ENCODE peak calls at places on chromosomes 2 and 18, in ten cellular contexts. M is posterior cingulate gyrus; B is A172; N is activated T-cell treated with anti-CD3 and anti-CD28 coated beads, Interleukin-2, amount 50 U/mL, for 72 hours; Q is activated T-helper 1 cell treated with Interleukin-2 at 50 U/mL for 16 hours; J is ACHN; H is EH; W is NCI-H510A treated with DMSO at 0.1 percent for 48 hours; L is cerebellum; C is occipital lobe. V is an unnamed sample.

GRCh38 chr2:43762286-43762685 is 11.6 kb upstream of the DYNC2LI1 start:
- DNase-seq in M (no peak), B (no peak), N (no peak), Q (no peak), J (peak; percentile 48), H (no peak), W (no peak), L (no peak), C (no peak), V (no peak)

GRCh38 chr2:27262379-27263286 is at the start of gene SLC30A3:
- DNase-seq in M (peak; percentile 74), B (peak; percentile 47), N (peak; percentile 73), Q (peak; percentile 47), J (peak; percentile 54), H (peak; percentile 56), W (peak; percentile 22), L (peak; percentile 46), C (peak; percentile 68), V (peak; percentile 76)

GRCh38 chr2:111191877-111192276 is 71.2 kb downstream of the BCL2L11 start:
- DNase-seq in M (no peak), B (no peak), N (no peak), Q (no peak), J (no peak), H (no peak), W (no peak), L (no peak), C (no peak), V (no peak)

GRCh38 chr2:129744141-129744540 is 235.3 kb upstream of the RAB6C start:
- DNase-seq in M (no peak), B (no peak), N (no peak), Q (no peak), J (no peak), H (no peak), W (no peak), L (no peak), C (no peak), V (no peak)

GRCh38 chr2:177478907-177479306 is 86.3 kb downstream of the AGPS start:
- DNase-seq in M (no peak), B (no peak), N (no peak), Q (no peak), J (no peak), H (no peak), W (no peak), L (no peak), C (no peak), V (no peak)

GRCh38 chr18:23958036-23958435 is 56.5 kb upstream of the TTC39C start:
- DNase-seq in M (peak; percentile 58), B (no peak), N (no peak), Q (no peak), J (no peak), H (no peak), W (no peak), L (peak; percentile 66), C (no peak), V (no peak)

GRCh38 chr2:225328192-225328591 is 71.3 kb upstream of the NYAP2 start:
- DNase-seq in M (no peak), B (peak; percentile 79), N (no peak), Q (no peak), J (no peak), H (peak; percentile 55), W (no peak), L (no peak), C (no peak), V (no peak)

GRCh38 chr2:73928995-73929394 is 2.3 kb downstream of the DGUOK start:
- DNase-seq in M (no peak), B (no peak), N (no peak), Q (no peak), J (no peak), H (no peak), W (no peak), L (no peak), C (no peak), V (no peak)

GRCh38 chr18:57737661-57738060 is 65.5 kb downstream of the ATP8B1 start:
- DNase-seq in M (peak; percentile 44), B (no peak), N (no peak), Q (no peak), J (no peak), H (peak; percentile 96), W (no peak), L (no peak), C (peak; percentile 73), V (peak; percentile 16)

GRCh38 chr18:46009158-46009866 is 42.2 kb upstream of the EPG5 start:
- DNase-seq in M (no peak), B (no peak), N (no peak), Q (no peak), J (no peak), H (no peak), W (no peak), L (no peak), C (no peak), V (no peak)